ENCODE peak calls at places on chromosomes 7 and 10, in five cellular contexts. V, C, I, Q and E are unnamed samples.
A peak's percentile ranks its signal among the peaks of the same experiment; 100 is the strongest.

GRCh38 chr7:67377939-67378862 is 381.6 kb downstream of the TYW1 start:
- DNase-seq in I (peak; percentile 71), C (peak; percentile 90), Q (peak; percentile 58), V (peak; percentile 66), E (peak; percentile 32)

GRCh38 chr7:155649588-155649987 is 5.1 kb downstream of the RBM33 start:
- DNase-seq in C (no peak), I (no peak), V (no peak), Q (no peak), E (no peak)

GRCh38 chr10:31808258-31809218 is 120.1 kb downstream of the ARHGAP12 start:
- DNase-seq in Q (peak; percentile 15), I (peak; percentile 31), C (peak; percentile 46), V (peak; percentile 13), E (peak; percentile 25)

GRCh38 chr7:44565097-44565794 is 8.5 kb downstream of the DDX56 start:
- DNase-seq in Q (peak; percentile 65), I (peak; percentile 75), V (peak; percentile 71), C (peak; percentile 65), E (peak; percentile 63)

GRCh38 chr7:29564455-29565185 is 985 bp downstream of the PRR15 start:
- DNase-seq in V (peak; percentile 59), Q (no peak), I (peak; percentile 29), C (peak; percentile 73), E (no peak)

GRCh38 chr7:151990567-151990966 is 34.3 kb downstream of the GALNTL5 start:
- DNase-seq in Q (no peak), C (peak; percentile 67), I (no peak), V (no peak), E (no peak)

GRCh38 chr10:93198401-93199175 is 124.9 kb downstream of the CYP26A1 start:
- DNase-seq in V (no peak), Q (no peak), I (no peak), C (peak; percentile 86), E (no peak)

GRCh38 chr10:79079490-79080355 is 11.0 kb downstream of the ZMIZ1 start:
- DNase-seq in C (peak; percentile 57), I (no peak), Q (no peak), V (no peak), E (no peak)

GRCh38 chr10:128739937-128740336 is 613.7 kb upstream of the MKI67 start:
- DNase-seq in I (no peak), Q (no peak), V (no peak), C (peak; percentile 54), E (no peak)

GRCh38 chr10:44278669-44279337 is 106.1 kb downstream of the CXCL12 start:
- DNase-seq in Q (no peak), C (no peak), I (no peak), V (no peak), E (no peak)

GRCh38 chr7:5695709-5696345 is 85.6 kb downstream of the RNF216 start:
- DNase-seq in Q (no peak), I (no peak), C (no peak), V (peak; percentile 62), E (no peak)

GRCh38 chr7:76364198-76364584 is 5.4 kb upstream of the YWHAG start:
- DNase-seq in V (no peak), Q (no peak), C (peak; percentile 54), I (no peak), E (no peak)

GRCh38 chr7:76371396-76371795 is 12.6 kb upstream of the YWHAG start:
- DNase-seq in V (no peak), C (no peak), Q (no peak), I (no peak), E (no peak)

GRCh38 chr7:76368190-76368589 is 9.4 kb upstream of the YWHAG start:
- DNase-seq in Q (no peak), V (no peak), C (no peak), I (no peak), E (no peak)

GRCh38 chr7:76372984-76373833 is 14.4 kb upstream of the YWHAG start:
- DNase-seq in V (no peak), Q (no peak), I (no peak), C (peak; percentile 81), E (no peak)

DNA sequence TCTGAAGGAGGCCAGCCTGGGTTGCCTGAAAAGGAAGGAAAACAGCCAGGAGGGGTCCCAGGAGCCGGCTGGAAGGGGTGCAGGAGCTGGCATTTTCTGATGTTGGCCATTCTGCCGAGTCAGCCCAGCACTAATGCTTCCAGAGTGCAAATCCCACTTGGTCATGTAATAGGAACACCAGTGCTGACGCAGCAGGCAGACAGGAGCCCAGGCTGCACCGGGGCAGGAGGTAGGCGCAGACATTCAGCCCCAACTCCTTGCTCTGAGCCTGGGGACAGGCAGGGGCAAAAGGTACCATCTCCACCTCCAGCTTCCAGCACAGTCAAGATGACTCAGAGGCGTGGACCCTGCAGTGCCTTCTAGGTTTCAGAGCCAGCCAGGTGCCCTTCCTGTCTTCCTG is 10.2 kb upstream of the YWHAG start:
- DNase-seq in V (no peak), Q (no peak), I (no peak), C (no peak), E (no peak)
- H3K4me3 ChIP-seq in V (no peak overlapping the region), Q (no peak overlapping the region), I (no peak overlapping the region), C (no peak overlapping the region), E (no peak overlapping the region)

GRCh38 chr7:7208524-7208923 is 26.2 kb downstream of the C1GALT1 start:
- DNase-seq in C (peak; percentile 82), I (no peak), Q (no peak), V (no peak), E (no peak)
- H3K27ac ChIP-seq in C (peak overlapping the region; percentile 4), I (no peak overlapping the region), Q (no peak overlapping the region), V (no peak overlapping the region), E (no peak overlapping the region)

GRCh38 chr7:38955892-38956291 is 21.8 kb upstream of the POU6F2 start:
- DNase-seq in V (no peak), I (no peak), C (no peak), Q (no peak), E (no peak)

GRCh38 chr7:38953971-38954370 is 23.7 kb upstream of the POU6F2 start:
- DNase-seq in I (no peak), Q (no peak), C (no peak), V (no peak), E (no peak)

GRCh38 chr7:38951213-38951612 is 26.5 kb upstream of the POU6F2 start:
- DNase-seq in C (no peak), Q (no peak), V (no peak), I (no peak), E (no peak)

GRCh38 chr7:38953227-38953626 is 24.5 kb upstream of the POU6F2 start:
- DNase-seq in C (no peak), Q (no peak), V (no peak), I (no peak), E (no peak)

GRCh38 chr7:38950309-38950708 is 27.4 kb upstream of the POU6F2 start:
- DNase-seq in C (no peak), V (no peak), Q (no peak), I (no peak), E (no peak)
- H3K27me3 ChIP-seq in C (no peaks in the 10 kb centered on the region), V (no peaks in the 10 kb centered on the region), Q (no peaks in the 10 kb centered on the region), I (no peaks in the 10 kb centered on the region), E (no peaks in the 10 kb centered on the region)

DNA sequence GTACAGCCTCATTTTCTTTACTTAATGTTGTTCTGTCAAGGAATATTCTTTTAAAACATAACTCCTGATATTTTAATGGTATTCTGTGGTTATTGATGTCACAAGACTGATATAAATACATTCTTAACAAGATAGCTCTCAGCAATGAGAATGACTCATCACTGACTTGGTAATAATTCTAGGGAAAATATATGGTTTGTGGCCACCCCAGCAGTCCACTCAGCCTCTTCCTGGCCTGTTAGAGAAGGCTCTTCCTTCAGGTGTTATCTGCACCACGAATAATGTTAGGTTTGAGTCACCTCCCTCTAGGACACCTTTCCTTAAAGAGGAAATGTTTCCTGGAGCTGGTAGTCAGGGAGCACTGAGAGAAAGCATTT is 163.3 kb downstream of the SVIL start:
- DNase-seq in C (peak; percentile 33), V (no peak), Q (no peak), I (no peak), E (no peak)
- H3K4me3 ChIP-seq in C (no peak overlapping the region), V (no peak overlapping the region), Q (no peak overlapping the region), I (no peak overlapping the region), E (no peak overlapping the region)